ENCODE peak calls at places on chromosomes 13 and 19, in nine cellular contexts. Z, B, Q, U, J, W, N, I and T are unnamed samples.

GRCh38 chr19:10552596-10553053 is 8.9 kb downstream of the ATG4D start:
- DNase-seq in N (no peak), I (peak), J (no peak), B (no peak), W (no peak), Q (no peak), U (no peak), Z (no peak), T (no peak)

GRCh38 chr19:18496167-18496979 is 25.5 kb downstream of the ELL start:
- DNase-seq in B (no peak), N (no peak), Z (peak), I (peak), U (peak), J (no peak), W (peak), Q (peak), T (no peak)

GRCh38 chr13:95497307-95497943 is 55.1 kb upstream of the CLDN10 start:
- DNase-seq in I (no peak), Q (no peak), J (no peak), B (no peak), N (no peak), U (no peak), Z (no peak), W (peak), T (no peak)

GRCh38 chr19:49786432-49786831 is 19.6 kb downstream of the AP2A1 start:
- DNase-seq in I (no peak), B (no peak), N (peak), W (no peak), Q (peak), J (no peak), Z (no peak), U (peak), T (no peak)

GRCh38 chr13:46006688-46007452 is 45.7 kb downstream of the ZC3H13 start:
- DNase-seq in J (no peak), W (no peak), Q (no peak), N (no peak), I (no peak), B (no peak), Z (no peak), U (no peak), T (no peak)

GRCh38 chr13:77521194-77521593 is 14.3 kb upstream of the SCEL start:
- DNase-seq in I (peak), Z (peak), J (no peak), U (peak), W (no peak), N (no peak), Q (no peak), B (no peak), T (no peak)

GRCh38 chr19:44694184-44694579 is 4.8 kb upstream of the CEACAM16 start:
- DNase-seq in Z (no peak), J (no peak), W (no peak), N (no peak), B (no peak), Q (no peak), U (no peak), I (no peak), T (no peak)

GRCh38 chr13:28540612-28541011 is 45.7 kb upstream of the FLT1 start:
- DNase-seq in J (no peak), B (no peak), W (no peak), Z (no peak), Q (peak), U (peak), I (peak), N (no peak), T (no peak)

GRCh38 chr13:112987625-112988024 is 18.6 kb downstream of the MCF2L start:
- DNase-seq in N (no peak), I (no peak), B (no peak), U (no peak), Q (no peak), Z (no peak), J (no peak), W (no peak), T (no peak)

GRCh38 chr13:45178349-45179142 is 22.3 kb downstream of the KCTD4 start:
- DNase-seq in W (no peak), I (peak), N (no peak), Q (peak), U (peak), J (peak), Z (no peak), B (no peak), T (no peak)

GRCh38 chr19:44304659-44305193 is at the start of gene ZNF235:
- DNase-seq in U (peak), Q (peak), Z (peak), B (peak), I (peak), J (peak), W (peak), N (peak), T (peak)

GRCh38 chr19:10430505-10431253 is 10.3 kb downstream of the PDE4A start:
- DNase-seq in Q (peak), B (no peak), I (peak), U (peak), J (no peak), N (peak), Z (peak), W (peak), T (no peak)

GRCh38 chr19:41646589-41647204 is 19.8 kb upstream of the CEACAM4 start:
- DNase-seq in J (no peak), Q (peak), Z (no peak), B (no peak), W (no peak), N (no peak), I (peak), U (peak), T (no peak)

GRCh38 chr13:111123649-111124048 is 8.5 kb downstream of the ARHGEF7 start:
- DNase-seq in B (no peak), N (no peak), J (no peak), I (no peak), W (no peak), Q (no peak), Z (no peak), U (no peak), T (no peak)

GRCh38 chr19:54851353-54851752 is 1.1 kb downstream of the KIR3DL2 start:
- DNase-seq in W (no peak), Q (no peak), B (no peak), U (no peak), N (no peak), J (no peak), I (no peak), Z (no peak), T (no peak)

DNA sequence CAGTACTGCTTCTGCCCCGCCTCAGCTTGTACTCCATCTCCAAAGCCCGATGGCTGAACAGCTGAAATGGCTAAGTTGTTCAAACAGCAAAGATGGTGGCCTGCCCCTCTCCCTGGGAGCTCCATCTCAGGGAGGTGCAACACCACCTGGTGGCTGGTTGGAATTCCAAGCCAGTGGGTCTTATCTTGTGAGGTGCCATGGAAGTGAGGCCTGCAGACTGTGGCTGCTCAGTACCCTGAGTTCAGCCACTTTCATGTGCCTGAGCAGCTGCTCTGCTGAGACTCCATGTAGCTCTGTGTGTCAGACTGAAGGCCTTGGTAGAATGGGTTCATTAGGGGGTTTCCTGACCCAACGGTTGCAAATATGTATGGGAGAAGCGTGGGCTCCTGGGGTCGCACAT is 67.3 kb upstream of the SPRY2 start:
- DNase-seq in W (no peak), N (no peak), I (no peak), J (no peak), Z (no peak), U (no peak), B (no peak), Q (no peak), T (no peak)
- TF ChIP-seq CTCF in W (no peak), N (no peak), I (no peak), J (no peak), Z (no peak), U (no peak), B (no peak), Q (no peak), T (no peak)

DNA sequence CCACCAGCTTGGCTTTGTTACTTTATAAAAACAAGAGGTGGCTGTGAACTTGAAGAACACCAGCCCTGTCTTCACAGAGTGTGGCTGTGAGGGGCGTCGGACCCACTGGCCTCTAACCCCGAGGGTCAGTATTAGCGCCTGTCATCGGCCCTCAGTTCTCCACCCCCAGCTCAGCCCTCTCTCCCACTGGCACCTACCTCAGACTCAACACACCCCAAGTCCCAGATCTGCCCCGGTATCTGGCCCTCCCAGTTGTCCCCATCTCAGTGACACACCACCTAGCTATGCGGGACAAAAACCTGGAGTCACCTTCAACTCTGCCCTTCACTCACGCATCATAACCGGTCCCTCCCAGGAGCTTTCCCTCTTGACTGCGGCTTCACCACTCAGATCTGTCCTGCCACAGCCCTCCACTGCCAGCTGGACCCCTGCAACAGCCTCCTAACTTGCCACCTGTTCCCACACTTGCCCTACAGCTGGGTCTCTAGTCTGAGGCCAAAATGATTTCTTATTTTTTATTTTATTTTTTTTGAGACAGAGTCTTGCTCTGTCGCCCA is 45.4 kb downstream of the PEPD start:
- DNase-seq in Z (no peak), W (no peak), J (no peak), I (no peak), Q (no peak), N (no peak), U (no peak), B (no peak), T (no peak)
- TF ChIP-seq CTCF in Z (no peak), W (no peak), J (no peak), I (no peak), Q (no peak), N (no peak), U (no peak), B (no peak), T (no peak)

GRCh38 chr19:7650148-7650547 is 13.2 kb downstream of the STXBP2 start:
- DNase-seq in U (no peak), Z (no peak), J (no peak), I (no peak), N (no peak), W (no peak), B (no peak), Q (no peak), T (no peak)
- TF ChIP-seq CTCF in U (no peak), Z (no peak), J (no peak), I (no peak), N (no peak), W (no peak), B (no peak), Q (no peak), T (no peak)

DNA sequence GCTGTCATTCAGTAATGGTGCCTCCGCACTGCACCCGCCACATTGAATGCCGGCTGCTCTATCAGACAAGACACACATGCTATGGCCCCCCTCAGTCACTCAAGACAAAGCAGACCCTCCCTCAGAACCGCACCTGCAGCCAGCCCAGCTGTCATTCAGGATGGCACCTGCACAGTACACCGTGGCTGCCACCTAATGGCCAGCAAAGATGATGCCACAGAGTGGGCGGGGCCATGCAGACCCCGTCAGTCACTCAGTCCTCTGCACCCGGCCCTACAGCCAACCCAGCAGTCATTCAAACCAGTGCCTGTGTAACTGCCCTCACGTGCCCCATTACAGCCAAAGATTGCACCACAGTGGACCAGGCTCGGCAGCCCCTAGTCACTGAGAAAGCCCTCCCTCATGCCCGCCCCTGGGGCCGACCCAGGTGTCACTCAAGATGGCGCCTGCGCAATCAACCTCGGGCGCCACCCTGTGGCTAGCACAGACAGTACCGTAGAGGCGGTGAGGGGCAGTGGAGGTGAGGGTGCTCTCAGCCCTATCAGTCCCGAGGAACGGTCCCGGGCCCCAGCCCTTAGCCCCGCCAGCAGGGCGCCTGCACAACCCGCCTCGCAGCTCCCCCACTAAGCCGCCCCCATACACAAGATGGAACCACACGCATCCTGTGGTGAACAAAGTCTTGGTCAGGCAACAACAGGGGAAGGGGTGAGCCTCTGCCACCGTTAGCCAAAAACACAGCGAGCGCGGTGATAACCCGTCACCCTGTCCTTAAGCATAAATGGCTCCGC is 2.4 kb downstream of the PEG3 start:
- DNase-seq in B (no peak), N (no peak), Z (no peak), W (peak), J (no peak), U (no peak), Q (peak), I (peak), T (no peak)
- TF ChIP-seq CTCF in B (no peak), N (no peak), Z (no peak), W (peak), J (no peak), U (no peak), Q (no peak), I (peak), T (no peak)

GRCh38 chr19:6271251-6271650 is 8.5 kb downstream of the MLLT1 start:
- DNase-seq in B (no peak), J (no peak), W (no peak), Z (no peak), Q (peak), U (no peak), I (peak), N (no peak), T (no peak)
- TF ChIP-seq CTCF in B (peak), J (peak), W (peak), Z (no peak), Q (peak), U (peak), I (peak), N (peak), T (no peak)

GRCh38 chr19:48290923-48291700 is 21.2 kb downstream of the ZNF114 start:
- DNase-seq in N (peak), Z (peak), W (peak), Q (peak), B (no peak), I (peak), U (peak), J (no peak), T (peak)

GRCh38 chr19:48292798-48293197 is 22.9 kb downstream of the ZNF114 start:
- DNase-seq in U (peak), I (peak), N (peak), Z (no peak), Q (peak), B (no peak), J (no peak), W (no peak), T (no peak)

GRCh38 chr19:48295458-48295857 is 25.6 kb downstream of the ZNF114 start:
- DNase-seq in I (no peak), B (no peak), U (no peak), J (no peak), W (no peak), Z (no peak), N (no peak), Q (no peak), T (no peak)

GRCh38 chr19:48287748-48288147 is 17.9 kb downstream of the ZNF114 start:
- DNase-seq in I (no peak), J (no peak), Z (no peak), N (no peak), B (no peak), W (no peak), Q (no peak), U (no peak), T (no peak)

GRCh38 chr19:48290341-48290922 is 20.6 kb downstream of the ZNF114 start:
- DNase-seq in W (no peak), B (no peak), Z (peak), J (no peak), Q (peak), I (peak), N (no peak), U (peak), T (no peak)
- TF ChIP-seq CTCF in W (no peak), B (peak), Z (peak), J (peak), Q (peak), I (peak), N (peak), U (peak), T (no peak)

GRCh38 chr13:32267836-32268439 is 47.2 kb downstream of the ZAR1L start:
- DNase-seq in W (no peak), U (no peak), N (no peak), J (no peak), Q (no peak), I (peak), B (no peak), Z (no peak), T (no peak)
- TF ChIP-seq CTCF in W (peak), U (peak), N (peak), J (no peak), Q (peak), I (peak), B (peak), Z (peak), T (peak)

DNA sequence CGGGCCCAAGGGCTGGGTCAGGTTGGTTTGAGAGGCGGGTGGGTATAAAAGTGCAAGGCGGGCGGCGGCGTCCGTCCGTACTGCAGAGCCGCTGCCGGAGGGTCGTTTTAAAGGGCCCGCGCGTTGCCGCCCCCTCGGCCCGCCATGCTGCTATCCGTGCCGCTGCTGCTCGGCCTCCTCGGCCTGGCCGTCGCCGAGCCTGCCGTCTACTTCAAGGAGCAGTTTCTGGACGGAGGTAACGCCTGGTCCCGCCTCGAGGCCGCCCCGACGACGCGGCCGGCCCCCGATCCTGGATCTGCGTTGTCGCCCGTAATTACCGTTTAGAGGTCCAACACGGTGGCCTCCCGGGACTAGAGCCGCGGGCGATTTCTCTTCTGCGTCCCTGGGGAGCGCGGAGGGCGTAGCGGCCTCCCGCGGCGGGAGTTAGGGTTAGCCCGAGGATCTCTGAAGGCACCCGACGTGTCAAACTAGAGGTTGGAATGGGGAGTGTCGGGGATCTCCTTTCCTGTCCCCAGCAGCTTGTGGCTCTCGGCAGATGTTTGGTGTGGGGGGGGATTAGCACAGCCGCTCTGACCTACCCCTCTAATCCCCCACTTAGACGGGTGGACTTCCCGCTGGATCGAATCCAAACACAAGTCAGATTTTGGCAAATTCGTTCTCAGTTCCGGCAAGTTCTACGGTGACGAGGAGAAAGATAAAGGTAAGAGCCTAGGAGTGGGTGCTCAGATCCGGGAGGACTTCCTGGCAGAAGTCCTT is at the start of gene CALR:
- DNase-seq in J (no peak), W (no peak), Z (peak), B (no peak), N (no peak), Q (peak), I (peak), U (peak), T (no peak)
- TF ChIP-seq CTCF in J (no peak), W (peak), Z (peak), B (peak), N (peak), Q (peak), I (peak), U (peak), T (no peak)

GRCh38 chr19:4624301-4624700 is 15.0 kb upstream of the TNFAIP8L1 start:
- DNase-seq in Q (no peak), W (no peak), Z (no peak), B (no peak), J (no peak), N (no peak), U (no peak), I (no peak), T (no peak)

GRCh38 chr19:4620675-4621074 is 18.6 kb upstream of the TNFAIP8L1 start:
- DNase-seq in U (no peak), Q (no peak), B (no peak), N (no peak), W (no peak), J (no peak), I (no peak), Z (no peak), T (no peak)

GRCh38 chr19:4619668-4620294 is 19.5 kb upstream of the TNFAIP8L1 start:
- DNase-seq in W (no peak), N (no peak), Q (no peak), I (no peak), B (no peak), J (no peak), U (no peak), Z (no peak), T (no peak)

GRCh38 chr19:4622695-4623421 is 16.5 kb upstream of the TNFAIP8L1 start:
- DNase-seq in N (no peak), I (no peak), J (no peak), Q (no peak), U (peak), Z (no peak), W (no peak), B (no peak), T (no peak)

GRCh38 chr19:4624733-4625362 is 14.5 kb upstream of the TNFAIP8L1 start:
- DNase-seq in N (no peak), B (no peak), I (no peak), Z (no peak), Q (peak), J (no peak), U (peak), W (no peak), T (no peak)
- TF ChIP-seq CTCF in N (peak), B (peak), I (peak), Z (peak), Q (peak), J (peak), U (peak), W (peak), T (no peak)

GRCh38 chr13:99442273-99442895 is 58.9 kb upstream of the TM9SF2 start:
- DNase-seq in Z (peak), B (no peak), J (no peak), U (peak), Q (peak), I (peak), N (no peak), W (no peak), T (no peak)
- TF ChIP-seq CTCF in Z (peak), B (peak), J (peak), U (peak), Q (peak), I (peak), N (peak), W (peak), T (peak)